ENCODE peak calls at places on chromosomes 5 and 9, in nine cellular contexts. One of them, this sample, is unnamed.

GRCh38 chr5:157750320-157750719 is 6.8 kb downstream of the LSM11 start:
- DNase-seq in BJ: no peak
- DNase-seq in CD8-positive, alpha-beta T cell: no peak
- DNase-seq in upper lobe of right lung: no peak
- DNase-seq in A549: no peak
- DNase-seq in heart right ventricle: no peak
- DNase-seq in transverse colon: no peak
- DNase-seq in AG04449: no peak
- DNase-seq in thoracic aorta: no peak
- DNase-seq in this sample: no peak

GRCh38 chr9:91193658-91194391 is 167.9 kb downstream of the AUH start:
- DNase-seq in BJ: peak; percentile 66
- DNase-seq in CD8-positive, alpha-beta T cell: peak; percentile 22
- DNase-seq in upper lobe of right lung: peak; percentile 94
- DNase-seq in A549: peak; percentile 77
- DNase-seq in heart right ventricle: peak; percentile 85
- DNase-seq in transverse colon: peak; percentile 91
- DNase-seq in AG04449: peak; percentile 69
- DNase-seq in thoracic aorta: peak; percentile 47
- DNase-seq in this sample: no peak

GRCh38 chr5:162683280-162683679 is 615.7 kb downstream of the GABRG2 start:
- DNase-seq in BJ: no peak
- DNase-seq in CD8-positive, alpha-beta T cell: no peak
- DNase-seq in upper lobe of right lung: no peak
- DNase-seq in A549: peak; percentile 1
- DNase-seq in heart right ventricle: no peak
- DNase-seq in transverse colon: no peak
- DNase-seq in AG04449: no peak
- DNase-seq in thoracic aorta: no peak
- DNase-seq in this sample: no peak

GRCh38 chr5:14525397-14525796 is 56.2 kb upstream of the OTULINL start:
- DNase-seq in BJ: no peak
- DNase-seq in CD8-positive, alpha-beta T cell: no peak
- DNase-seq in upper lobe of right lung: no peak
- DNase-seq in A549: no peak
- DNase-seq in heart right ventricle: no peak
- DNase-seq in transverse colon: no peak
- DNase-seq in AG04449: no peak
- DNase-seq in thoracic aorta: no peak
- DNase-seq in this sample: no peak

GRCh38 chr5:73488806-73489205 is 9.4 kb upstream of the BTF3 start:
- DNase-seq in BJ: no peak
- DNase-seq in CD8-positive, alpha-beta T cell: no peak
- DNase-seq in upper lobe of right lung: no peak
- DNase-seq in A549: no peak
- DNase-seq in heart right ventricle: no peak
- DNase-seq in transverse colon: no peak
- DNase-seq in AG04449: no peak
- DNase-seq in thoracic aorta: no peak
- DNase-seq in this sample: no peak

GRCh38 chr9:13524245-13524644 is 244.8 kb upstream of the MPDZ start:
- DNase-seq in BJ: no peak
- DNase-seq in CD8-positive, alpha-beta T cell: no peak
- DNase-seq in upper lobe of right lung: no peak
- DNase-seq in A549: no peak
- DNase-seq in heart right ventricle: no peak
- DNase-seq in transverse colon: no peak
- DNase-seq in AG04449: no peak
- DNase-seq in thoracic aorta: no peak
- DNase-seq in this sample: no peak

GRCh38 chr9:76893395-76893932 is 12.4 kb downstream of the PRUNE2 start:
- DNase-seq in BJ: no peak
- DNase-seq in CD8-positive, alpha-beta T cell: no peak
- DNase-seq in upper lobe of right lung: no peak
- DNase-seq in A549: no peak
- DNase-seq in heart right ventricle: no peak
- DNase-seq in transverse colon: no peak
- DNase-seq in AG04449: no peak
- DNase-seq in thoracic aorta: peak; percentile 32
- DNase-seq in this sample: no peak

GRCh38 chr9:3043369-3043768 is 199.5 kb upstream of the PUM3 start:
- DNase-seq in BJ: peak; percentile 26
- DNase-seq in CD8-positive, alpha-beta T cell: no peak
- DNase-seq in upper lobe of right lung: no peak
- DNase-seq in A549: no peak
- DNase-seq in heart right ventricle: no peak
- DNase-seq in transverse colon: no peak
- DNase-seq in AG04449: peak; percentile 16
- DNase-seq in thoracic aorta: no peak
- DNase-seq in this sample: no peak

GRCh38 chr5:139138790-139139189 is 59.4 kb downstream of the SIL1 start:
- DNase-seq in BJ: no peak
- DNase-seq in CD8-positive, alpha-beta T cell: no peak
- DNase-seq in upper lobe of right lung: peak; percentile 71
- DNase-seq in A549: no peak
- DNase-seq in heart right ventricle: no peak
- DNase-seq in transverse colon: no peak
- DNase-seq in AG04449: no peak
- DNase-seq in thoracic aorta: no peak
- DNase-seq in this sample: peak; percentile 45

GRCh38 chr9:130478731-130479575 is 34.2 kb downstream of the ASS1 start:
- DNase-seq in BJ: no peak
- DNase-seq in CD8-positive, alpha-beta T cell: no peak
- DNase-seq in upper lobe of right lung: no peak
- DNase-seq in A549: no peak
- DNase-seq in heart right ventricle: no peak
- DNase-seq in transverse colon: no peak
- DNase-seq in AG04449: no peak
- DNase-seq in thoracic aorta: no peak
- DNase-seq in this sample: no peak
- H3K4me3 ChIP-seq in BJ: no peak overlapping the region
- H3K4me3 ChIP-seq in CD8-positive, alpha-beta T cell: no peak overlapping the region
- H3K4me3 ChIP-seq in upper lobe of right lung: no peak overlapping the region
- H3K4me3 ChIP-seq in A549: no peak overlapping the region
- H3K4me3 ChIP-seq in heart right ventricle: no peak overlapping the region
- H3K4me3 ChIP-seq in transverse colon: no peak overlapping the region
- H3K4me3 ChIP-seq in AG04449: no peak overlapping the region
- H3K4me3 ChIP-seq in thoracic aorta: no peak overlapping the region
- H3K4me3 ChIP-seq in this sample: no peak overlapping the region

GRCh38 chr5:58921106-58921505 is 338.2 kb downstream of the RAB3C start:
- DNase-seq in BJ: no peak
- DNase-seq in CD8-positive, alpha-beta T cell: no peak
- DNase-seq in upper lobe of right lung: no peak
- DNase-seq in A549: no peak
- DNase-seq in heart right ventricle: no peak
- DNase-seq in transverse colon: no peak
- DNase-seq in AG04449: no peak
- DNase-seq in thoracic aorta: no peak
- DNase-seq in this sample: peak; percentile 49

GRCh38 chr5:58923355-58923754 is 340.5 kb downstream of the RAB3C start:
- DNase-seq in BJ: no peak
- DNase-seq in CD8-positive, alpha-beta T cell: no peak
- DNase-seq in upper lobe of right lung: no peak
- DNase-seq in A549: no peak
- DNase-seq in heart right ventricle: no peak
- DNase-seq in transverse colon: no peak
- DNase-seq in AG04449: no peak
- DNase-seq in thoracic aorta: no peak
- DNase-seq in this sample: no peak

GRCh38 chr5:58924306-58924705 is 341.4 kb downstream of the RAB3C start:
- DNase-seq in BJ: no peak
- DNase-seq in CD8-positive, alpha-beta T cell: no peak
- DNase-seq in upper lobe of right lung: no peak
- DNase-seq in A549: peak; percentile 48
- DNase-seq in heart right ventricle: no peak
- DNase-seq in transverse colon: no peak
- DNase-seq in AG04449: no peak
- DNase-seq in thoracic aorta: no peak
- DNase-seq in this sample: no peak

GRCh38 chr5:58925627-58926545 is 343.0 kb downstream of the RAB3C start:
- DNase-seq in BJ: no peak
- DNase-seq in CD8-positive, alpha-beta T cell: no peak
- DNase-seq in upper lobe of right lung: no peak
- DNase-seq in A549: no peak
- DNase-seq in heart right ventricle: no peak
- DNase-seq in transverse colon: no peak
- DNase-seq in AG04449: no peak
- DNase-seq in thoracic aorta: no peak
- DNase-seq in this sample: no peak

DNA sequence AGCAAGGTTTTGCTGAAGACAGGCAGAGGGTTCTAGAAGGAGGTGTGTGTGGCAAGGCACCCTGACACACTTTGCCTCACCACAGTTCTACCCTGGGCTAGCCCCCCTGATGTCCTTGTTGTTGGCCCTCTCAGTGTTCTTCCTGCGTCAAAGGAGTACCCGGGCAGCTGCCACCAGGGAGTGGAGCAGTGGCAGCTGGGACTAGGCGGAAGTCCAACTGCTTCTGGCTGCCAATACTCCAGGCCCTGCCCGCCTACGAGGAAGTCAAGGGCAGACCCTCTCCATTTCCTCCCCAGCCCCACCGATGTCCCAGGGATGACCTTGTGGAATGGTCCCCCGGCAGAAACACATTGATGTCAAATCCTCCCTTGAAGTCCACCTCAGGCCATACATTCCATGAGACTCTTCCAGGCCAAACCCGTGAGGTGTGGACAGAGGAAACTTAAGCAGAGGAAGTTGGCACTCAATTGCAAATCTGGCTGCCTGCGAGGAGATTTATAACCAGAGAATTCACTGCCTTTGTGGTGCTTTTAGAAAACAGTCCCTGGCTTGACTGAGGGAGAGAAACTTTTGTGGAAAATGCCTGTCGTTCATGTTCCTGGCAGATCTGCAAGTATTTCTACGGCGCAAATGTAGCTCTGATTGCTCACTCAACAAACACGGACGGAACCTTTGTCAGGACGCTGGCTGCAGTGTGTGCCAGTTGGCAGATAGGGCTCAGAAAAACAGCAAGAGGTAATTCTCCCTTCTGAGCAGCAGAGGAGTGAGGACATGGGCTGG is 339.7 kb downstream of the RAB3C start:
- DNase-seq in BJ: no peak
- DNase-seq in CD8-positive, alpha-beta T cell: no peak
- DNase-seq in upper lobe of right lung: peak; percentile 71
- DNase-seq in A549: no peak
- DNase-seq in heart right ventricle: peak; percentile 77
- DNase-seq in transverse colon: peak; percentile 72
- DNase-seq in AG04449: no peak
- DNase-seq in thoracic aorta: peak; percentile 46
- DNase-seq in this sample: no peak
- TF ChIP-seq CTCF in BJ: no peak
- TF ChIP-seq CTCF in CD8-positive, alpha-beta T cell: no peak
- TF ChIP-seq CTCF in upper lobe of right lung: no peak
- TF ChIP-seq CTCF in A549: no peak
- TF ChIP-seq CTCF in heart right ventricle: no peak
- TF ChIP-seq CTCF in transverse colon: peak; percentile 20
- TF ChIP-seq CTCF in AG04449: no peak
- TF ChIP-seq CTCF in thoracic aorta: peak; percentile 21
- TF ChIP-seq CTCF in this sample: no peak

GRCh38 chr9:70409280-70409679 is 5.2 kb downstream of the KLF9 start:
- DNase-seq in BJ: no peak
- DNase-seq in CD8-positive, alpha-beta T cell: no peak
- DNase-seq in upper lobe of right lung: no peak
- DNase-seq in A549: no peak
- DNase-seq in heart right ventricle: no peak
- DNase-seq in transverse colon: no peak
- DNase-seq in AG04449: no peak
- DNase-seq in thoracic aorta: no peak
- DNase-seq in this sample: no peak

GRCh38 chr9:70408393-70409040 is 5.9 kb downstream of the KLF9 start:
- DNase-seq in BJ: no peak
- DNase-seq in CD8-positive, alpha-beta T cell: no peak
- DNase-seq in upper lobe of right lung: no peak
- DNase-seq in A549: no peak
- DNase-seq in heart right ventricle: no peak
- DNase-seq in transverse colon: no peak
- DNase-seq in AG04449: no peak
- DNase-seq in thoracic aorta: no peak
- DNase-seq in this sample: no peak

GRCh38 chr9:70411141-70411929 is 3.1 kb downstream of the KLF9 start:
- DNase-seq in BJ: no peak
- DNase-seq in CD8-positive, alpha-beta T cell: no peak
- DNase-seq in upper lobe of right lung: peak; percentile 72
- DNase-seq in A549: no peak
- DNase-seq in heart right ventricle: peak; percentile 54
- DNase-seq in transverse colon: peak; percentile 64
- DNase-seq in AG04449: no peak
- DNase-seq in thoracic aorta: peak; percentile 51
- DNase-seq in this sample: no peak

GRCh38 chr9:70410368-70410767 is 4.1 kb downstream of the KLF9 start:
- DNase-seq in BJ: no peak
- DNase-seq in CD8-positive, alpha-beta T cell: no peak
- DNase-seq in upper lobe of right lung: no peak
- DNase-seq in A549: no peak
- DNase-seq in heart right ventricle: no peak
- DNase-seq in transverse colon: no peak
- DNase-seq in AG04449: no peak
- DNase-seq in thoracic aorta: no peak
- DNase-seq in this sample: no peak

DNA sequence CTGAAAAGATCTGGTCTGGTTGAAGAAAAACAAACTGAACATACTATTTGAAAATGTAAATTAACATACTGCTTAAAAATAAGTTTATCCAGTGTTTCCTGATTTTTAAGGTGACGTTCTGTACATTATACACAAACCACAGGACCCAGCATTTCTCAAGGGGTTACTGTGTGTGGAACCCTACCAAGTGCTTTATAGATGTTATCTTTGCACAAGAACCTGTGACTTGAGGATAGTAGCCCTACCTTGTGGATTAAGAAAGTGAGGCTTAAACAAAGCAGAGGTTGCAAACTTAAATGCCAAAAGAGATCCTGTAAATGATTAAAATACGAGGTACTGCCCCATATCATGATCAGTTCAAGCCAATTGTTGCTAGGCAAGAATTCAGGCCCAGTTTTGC is 4.7 kb downstream of the KLF9 start:
- DNase-seq in BJ: no peak
- DNase-seq in CD8-positive, alpha-beta T cell: no peak
- DNase-seq in upper lobe of right lung: no peak
- DNase-seq in A549: no peak
- DNase-seq in heart right ventricle: no peak
- DNase-seq in transverse colon: no peak
- DNase-seq in AG04449: no peak
- DNase-seq in thoracic aorta: no peak
- DNase-seq in this sample: no peak
- H3K4me3 ChIP-seq in BJ: peak overlapping the region; percentile 90
- H3K4me3 ChIP-seq in CD8-positive, alpha-beta T cell: no peak overlapping the region
- H3K4me3 ChIP-seq in upper lobe of right lung: peak overlapping the region; percentile 89
- H3K4me3 ChIP-seq in A549: no peak overlapping the region
- H3K4me3 ChIP-seq in heart right ventricle: peak overlapping the region; percentile 77
- H3K4me3 ChIP-seq in transverse colon: peak overlapping the region; percentile 96
- H3K4me3 ChIP-seq in AG04449: no peak overlapping the region
- H3K4me3 ChIP-seq in thoracic aorta: peak overlapping the region; percentile 92
- H3K4me3 ChIP-seq in this sample: peak overlapping the region; percentile 92

DNA sequence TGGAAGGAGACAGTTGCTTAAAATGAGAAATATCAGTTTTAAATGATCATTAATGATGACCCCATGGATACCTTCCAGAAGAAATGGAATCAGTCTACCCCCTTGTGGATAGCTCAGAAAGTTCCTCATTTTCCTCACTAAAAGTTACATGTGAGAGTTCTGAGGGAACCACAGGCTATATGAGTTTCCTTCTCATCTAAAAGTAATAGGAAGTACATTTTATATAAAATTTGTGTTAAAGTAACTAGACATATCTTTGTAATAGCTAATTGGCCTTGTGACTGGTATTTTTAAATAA is 104.9 kb upstream of the SLC25A48 start:
- DNase-seq in BJ: no peak
- DNase-seq in CD8-positive, alpha-beta T cell: no peak
- DNase-seq in upper lobe of right lung: no peak
- DNase-seq in A549: no peak
- DNase-seq in heart right ventricle: no peak
- DNase-seq in transverse colon: no peak
- DNase-seq in AG04449: no peak
- DNase-seq in thoracic aorta: no peak
- DNase-seq in this sample: no peak
- TF ChIP-seq CTCF in BJ: peak; percentile 12
- TF ChIP-seq CTCF in CD8-positive, alpha-beta T cell: no peak
- TF ChIP-seq CTCF in upper lobe of right lung: peak; percentile 23
- TF ChIP-seq CTCF in A549: peak; percentile 36
- TF ChIP-seq CTCF in heart right ventricle: peak; percentile 8
- TF ChIP-seq CTCF in transverse colon: no peak
- TF ChIP-seq CTCF in AG04449: peak; percentile 6
- TF ChIP-seq CTCF in thoracic aorta: no peak
- TF ChIP-seq CTCF in this sample: peak; percentile 32

This sample was measured in kidney epithelial cell.